ENCODE peak calls at places on chromosomes 3 and 15, in four cellular contexts. B is GM12878, D is K562, F is HepG2. E is an unnamed sample.

GRCh38 chr3:129122697-129123055 is 1.1 kb upstream of the RAB43 start:
- DNase-seq in B (no peak), D (no peak), F (no peak), E (no peak)

GRCh38 chr3:75650191-75650590 is 13.9 kb upstream of the FRG2C start:
- DNase-seq in B (no peak), D (no peak), F (no peak), E (no peak)

GRCh38 chr15:93235926-93236781 is 147.1 kb upstream of the RGMA start:
- DNase-seq in B (no peak), D (no peak), F (no peak), E (no peak)

GRCh38 chr15:44541282-44541958 is 4.5 kb downstream of the EIF3J start:
- DNase-seq in B (no peak), D (no peak), F (peak; percentile 16), E (no peak)

GRCh38 chr3:24493951-24494615 is 567 bp downstream of the THRB start:
- DNase-seq in B (no peak), D (peak; percentile 75), F (peak; percentile 71), E (peak; percentile 43)

GRCh38 chr15:56490461-56490860 is 25.5 kb upstream of the MNS1 start:
- DNase-seq in B (no peak), D (no peak), F (peak; percentile 15), E (no peak)

GRCh38 chr3:48563382-48563918 is at the start of gene UCN2:
- DNase-seq in B (no peak), D (no peak), F (no peak), E (no peak)

GRCh38 chr3:178483704-178484103 is 52.5 kb upstream of the KCNMB2 start:
- DNase-seq in B (no peak), D (no peak), F (no peak), E (no peak)

GRCh38 chr3:143775401-143775970 is 72.8 kb downstream of the SLC9A9 start:
- DNase-seq in B (no peak), D (peak; percentile 31), F (peak; percentile 13), E (peak; percentile 73)

GRCh38 chr15:25587616-25588340 is 149.0 kb upstream of the UBE3A start:
- DNase-seq in B (no peak), D (no peak), F (no peak), E (no peak)

GRCh38 chr3:172003146-172003545 is 36.2 kb upstream of the FNDC3B start:
- DNase-seq in B (no peak), D (no peak), F (peak; percentile 41), E (no peak)

GRCh38 chr15:96889734-96890480 is 559.4 kb downstream of the NR2F2 start:
- DNase-seq in B (no peak), D (no peak), F (no peak), E (no peak)

GRCh38 chr15:72706266-72706665 is 20.3 kb downstream of the BBS4 start:
- DNase-seq in B (no peak), D (no peak), F (no peak), E (no peak)

GRCh38 chr3:128279594-128279880 is 126.3 kb downstream of the EEFSEC start:
- DNase-seq in B (no peak), D (no peak), F (no peak), E (no peak)

GRCh38 chr15:69829974-69830373 is 267.7 kb downstream of the TLE3 start:
- DNase-seq in B (no peak), D (no peak), F (no peak), E (no peak)

GRCh38 chr15:101694261-101694660 is 30.0 kb downstream of the TARS3 start:
- DNase-seq in B (no peak), D (no peak), F (no peak), E (no peak)

GRCh38 chr15:50824507-50824906 is 59.0 kb upstream of the SPPL2A start:
- DNase-seq in B (no peak), D (no peak), F (no peak), E (no peak)

GRCh38 chr15:90913398-90913944 is 10.4 kb downstream of the MAN2A2 start:
- DNase-seq in B (no peak), D (no peak), F (no peak), E (no peak)

GRCh38 chr15:80154336-80154735 is 1.5 kb downstream of the FAH start:
- DNase-seq in B (no peak), D (no peak), F (peak; percentile 72), E (no peak)

GRCh38 chr3:59790241-59790640 is 740.4 kb upstream of the CFAP20DC start:
- DNase-seq in B (no peak), D (no peak), F (no peak), E (no peak)

GRCh38 chr3:52530918-52531635 is 2.6 kb downstream of the NT5DC2 start:
- DNase-seq in B (no peak), D (no peak), F (no peak), E (no peak)
- TF ChIP-seq TARDBP in B (no peak), D (no peak), F (no peak), E (no peak)

GRCh38 chr3:131083190-131083863 is 56.6 kb downstream of the NEK11 start:
- DNase-seq in B (no peak), D (no peak), F (no peak), E (no peak)
- TF ChIP-seq FOXK2 in B (no peak), D (no peak), F (no peak), E (no peak)

DNA sequence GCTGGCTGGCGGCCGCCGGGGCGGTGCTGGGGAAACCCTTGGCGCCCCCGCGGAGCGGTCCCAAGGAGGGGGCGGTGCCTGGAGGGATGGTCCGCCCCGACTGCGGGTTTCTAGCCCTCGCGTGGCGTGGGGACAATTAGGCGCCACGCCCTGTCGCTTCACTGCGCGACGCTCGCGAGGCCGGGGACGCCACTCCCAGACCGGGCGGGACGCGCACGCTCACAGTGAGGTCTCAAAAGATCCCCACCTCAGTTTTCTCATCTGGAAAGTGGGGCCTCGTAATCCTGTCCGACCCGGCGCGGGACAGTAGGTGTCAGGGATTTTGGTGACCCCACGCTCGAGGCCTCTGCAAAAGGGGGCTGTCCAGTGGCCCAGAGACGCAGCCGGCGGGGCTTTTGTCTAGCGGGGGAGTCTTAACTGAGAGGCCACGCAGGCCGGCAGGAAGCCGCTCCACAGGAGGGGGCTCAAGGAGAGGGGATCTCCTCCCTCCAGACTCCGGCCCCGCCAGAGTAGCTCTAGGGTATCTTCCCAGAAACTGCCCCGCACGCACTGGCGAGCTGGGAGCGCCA is 808 bp upstream of the CLK3 start:
- DNase-seq in B (peak; percentile 62), D (peak; percentile 92), F (no peak), E (peak; percentile 84)
- TF ChIP-seq TARDBP in B (no peak), D (peak; percentile 82), F (no peak), E (peak; percentile 92)

DNA sequence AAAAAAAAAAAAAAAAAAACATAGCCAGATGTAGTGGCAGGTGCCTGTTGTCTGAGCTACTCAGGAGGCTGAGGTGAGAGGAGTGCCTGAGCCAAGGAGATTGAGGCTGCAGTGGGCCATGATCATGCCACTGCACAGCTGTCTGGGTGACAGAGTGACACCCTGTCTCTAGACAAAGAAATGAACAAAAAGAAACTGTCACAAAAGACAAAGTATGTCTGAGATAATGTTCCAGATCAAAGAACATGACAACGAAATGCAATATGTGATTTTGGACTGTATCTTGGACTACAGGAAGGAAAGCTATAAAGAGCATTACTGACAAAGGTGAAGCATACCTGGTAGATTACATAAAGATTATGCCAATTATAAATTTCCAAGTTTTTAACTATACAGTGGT is 862.8 kb downstream of the ROBO2 start:
- DNase-seq in B (no peak), D (no peak), F (no peak), E (no peak)
- TF ChIP-seq FOXK2 in B (no peak), D (no peak), F (no peak), E (no peak)

E was measured in HEK293T.